ENCODE peak calls at places on chromosomes 6 and 20, in eight cellular contexts. C, Q, Y, N, V, A, X and O are unnamed samples.
A peak's percentile ranks its signal among the peaks of the same experiment; 100 is the strongest.

GRCh38 chr20:59307270-59307669 is 6.9 kb downstream of the EDN3 start:
- DNase-seq in C (no peak), Q (no peak), Y (no peak), N (no peak), V (no peak), A (no peak), X (no peak), O (no peak)

GRCh38 chr20:23019403-23019802 is 15.7 kb upstream of the SSTR4 start:
- DNase-seq in C (no peak), Q (no peak), Y (no peak), N (no peak), V (no peak), A (no peak), X (no peak), O (no peak)

GRCh38 chr20:60262967-60263603 is 304.9 kb downstream of the CDH26 start:
- DNase-seq in C (peak; percentile 35), Q (peak; percentile 40), Y (no peak), N (peak; percentile 69), V (peak; percentile 2), A (no peak), X (peak; percentile 54), O (no peak)

GRCh38 chr20:8094415-8094818 is 37.6 kb upstream of the PLCB1 start:
- DNase-seq in C (no peak), Q (no peak), Y (peak; percentile 97), N (no peak), V (peak; percentile 98), A (peak; percentile 14), X (no peak), O (no peak)

GRCh38 chr6:10180138-10181074 is 234.5 kb downstream of the TFAP2A start:
- DNase-seq in C (no peak), Q (no peak), Y (no peak), N (no peak), V (no peak), A (no peak), X (no peak), O (no peak)

GRCh38 chr6:157263146-157263545 is 60.2 kb downstream of the TMEM242 start:
- DNase-seq in C (no peak), Q (no peak), Y (no peak), N (no peak), V (no peak), A (no peak), X (no peak), O (no peak)

GRCh38 chr6:118959903-118960302 is 24.9 kb upstream of the MCM9 start:
- DNase-seq in C (no peak), Q (no peak), Y (no peak), N (no peak), V (no peak), A (no peak), X (no peak), O (no peak)

GRCh38 chr6:40293109-40293823 is 293.9 kb downstream of the LRFN2 start:
- DNase-seq in C (no peak), Q (no peak), Y (no peak), N (no peak), V (no peak), A (no peak), X (no peak), O (no peak)

GRCh38 chr6:15479761-15480160 is 183.1 kb downstream of the DTNBP1 start:
- DNase-seq in C (no peak), Q (no peak), Y (no peak), N (peak; percentile 94), V (no peak), A (no peak), X (no peak), O (no peak)

GRCh38 chr20:53737404-53738038 is 143.9 kb upstream of the ZNF217 start:
- DNase-seq in C (no peak), Q (no peak), Y (peak; percentile 32), N (peak; percentile 12), V (peak; percentile 20), A (no peak), X (no peak), O (no peak)

GRCh38 chr6:170147832-170148708 is 142.8 kb downstream of the DLL1 start:
- DNase-seq in C (peak; percentile 56), Q (no peak), Y (no peak), N (no peak), V (no peak), A (no peak), X (peak; percentile 58), O (no peak)

GRCh38 chr6:36127462-36128016 is 2.8 kb upstream of the MAPK13 start:
- DNase-seq in C (no peak), Q (no peak), Y (peak; percentile 86), N (peak; percentile 54), V (peak; percentile 84), A (no peak), X (no peak), O (peak; percentile 47)

GRCh38 chr6:64507661-64508060 is 872.1 kb downstream of the PHF3 start:
- DNase-seq in C (no peak), Q (no peak), Y (no peak), N (no peak), V (no peak), A (no peak), X (no peak), O (no peak)

GRCh38 chr6:22444335-22444734 is 125.0 kb upstream of the HDGFL1 start:
- DNase-seq in C (no peak), Q (no peak), Y (no peak), N (peak; percentile 23), V (peak; percentile 52), A (no peak), X (no peak), O (no peak)

GRCh38 chr20:63082939-63083735 is 76.4 kb upstream of the BHLHE23 start:
- DNase-seq in C (no peak), Q (peak; percentile 22), Y (no peak), N (no peak), V (no peak), A (no peak), X (no peak), O (no peak)

GRCh38 chr6:42493914-42494539 is 42.3 kb upstream of the TRERF1 start:
- DNase-seq in C (no peak), Q (no peak), Y (no peak), N (no peak), V (no peak), A (no peak), X (no peak), O (no peak)

GRCh38 chr20:34896086-34896551 is 19.7 kb downstream of the ACSS2 start:
- DNase-seq in C (no peak), Q (no peak), Y (no peak), N (no peak), V (no peak), A (no peak), X (no peak), O (no peak)

GRCh38 chr6:17601389-17601703 is 1.2 kb downstream of the FAM8A1 start:
- DNase-seq in C (no peak), Q (no peak), Y (no peak), N (no peak), V (peak; percentile 11), A (no peak), X (no peak), O (no peak)